ENCODE peak calls at places on chromosomes 12 and 14, in four cellular contexts. A, G, S and H are unnamed samples.

GRCh38 chr14:21326972-21327371 is 47.1 kb downstream of the RPGRIP1 start:
- DNase-seq in A (no peak), G (no peak), S (no peak), H (no peak)

GRCh38 chr14:74913986-74914573 is 9.0 kb downstream of the RPS6KL1 start:
- DNase-seq in A (peak), G (peak), S (no peak), H (peak)

GRCh38 chr14:95480109-95480886 is 36.2 kb downstream of the SYNE3 start:
- DNase-seq in A (no peak), G (no peak), S (no peak), H (no peak)

GRCh38 chr12:54997914-54998507 is 13.4 kb upstream of the TESPA1 start:
- DNase-seq in A (no peak), G (no peak), S (no peak), H (no peak)

GRCh38 chr12:23813206-23813605 is 136.3 kb downstream of the SOX5 start:
- DNase-seq in A (no peak), G (peak), S (no peak), H (no peak)

GRCh38 chr12:98154850-98155249 is 360.5 kb upstream of the TMPO start:
- DNase-seq in A (peak), G (no peak), S (no peak), H (peak)

GRCh38 chr14:71380271-71380670 is 473.0 kb downstream of the PCNX1 start:
- DNase-seq in A (no peak), G (no peak), S (no peak), H (no peak)

GRCh38 chr12:8123124-8123888 is at the start of gene CLEC4A:
- DNase-seq in A (no peak), G (no peak), S (no peak), H (no peak)

GRCh38 chr12:48165089-48166031 is 8.0 kb upstream of the ASB8 start:
- DNase-seq in A (peak), G (peak), S (peak), H (peak)

GRCh38 chr12:21300632-21301031 is 34.1 kb downstream of the SLCO1A2 start:
- DNase-seq in A (no peak), G (no peak), S (no peak), H (no peak)

GRCh38 chr14:54692261-54692861 is 125.4 kb downstream of the SAMD4A start:
- DNase-seq in A (no peak), G (no peak), S (no peak), H (no peak)

GRCh38 chr14:27242874-27243273 is 645.0 kb upstream of the NOVA1 start:
- DNase-seq in A (no peak), G (no peak), S (no peak), H (no peak)

GRCh38 chr14:95609398-95609990 is 74.6 kb downstream of the GLRX5 start:
- DNase-seq in A (peak), G (peak), S (no peak), H (peak)

GRCh38 chr12:66819587-66819986 is 140.7 kb upstream of the GRIP1 start:
- DNase-seq in A (no peak), G (no peak), S (no peak), H (no peak)

GRCh38 chr14:76962303-76962660 is 66.2 kb downstream of the IRF2BPL start:
- DNase-seq in A (no peak), G (peak), S (no peak), H (no peak)

GRCh38 chr12:68189766-68190700 is 30.5 kb upstream of the IFNG start:
- DNase-seq in A (no peak), G (no peak), S (no peak), H (no peak)

GRCh38 chr14:53953002-53953827 is 3.4 kb downstream of the BMP4 start:
- DNase-seq in A (peak), G (peak), S (no peak), H (peak)

GRCh38 chr14:92559486-92559885 is 45.9 kb downstream of the RIN3 start:
- DNase-seq in A (no peak), G (no peak), S (no peak), H (no peak)

DNA sequence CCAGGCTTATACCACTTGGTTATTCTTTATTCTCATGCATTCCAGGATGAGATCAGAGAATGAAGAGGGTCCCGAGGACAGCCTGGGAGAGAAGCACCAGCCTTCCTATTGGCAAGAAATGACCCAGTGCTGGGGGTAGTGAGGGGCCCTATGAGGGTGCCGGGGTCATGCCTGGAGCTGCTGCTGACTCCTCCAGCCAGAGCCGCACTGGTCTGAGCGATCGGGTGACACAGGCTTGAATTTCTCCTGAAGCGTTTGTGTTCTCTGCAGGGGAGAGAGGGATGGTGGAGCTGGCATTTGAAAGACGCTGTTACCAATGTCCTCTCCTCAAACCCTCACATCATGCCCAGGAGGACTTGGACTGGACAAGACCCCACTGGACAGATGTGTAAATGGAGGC is 18.1 kb downstream of the MORN3 start:
- DNase-seq in A (no peak), G (no peak), S (no peak), H (no peak)
- TF ChIP-seq SMC3 in A (no peak), G (no peak), S (no peak), H (no peak)

GRCh38 chr12:130136536-130136935 is 25.7 kb upstream of the FZD10 start:
- DNase-seq in A (no peak), G (no peak), S (no peak), H (no peak)
- TF ChIP-seq NFIC in A (no peak), G (no peak), S (no peak), H (no peak)

DNA sequence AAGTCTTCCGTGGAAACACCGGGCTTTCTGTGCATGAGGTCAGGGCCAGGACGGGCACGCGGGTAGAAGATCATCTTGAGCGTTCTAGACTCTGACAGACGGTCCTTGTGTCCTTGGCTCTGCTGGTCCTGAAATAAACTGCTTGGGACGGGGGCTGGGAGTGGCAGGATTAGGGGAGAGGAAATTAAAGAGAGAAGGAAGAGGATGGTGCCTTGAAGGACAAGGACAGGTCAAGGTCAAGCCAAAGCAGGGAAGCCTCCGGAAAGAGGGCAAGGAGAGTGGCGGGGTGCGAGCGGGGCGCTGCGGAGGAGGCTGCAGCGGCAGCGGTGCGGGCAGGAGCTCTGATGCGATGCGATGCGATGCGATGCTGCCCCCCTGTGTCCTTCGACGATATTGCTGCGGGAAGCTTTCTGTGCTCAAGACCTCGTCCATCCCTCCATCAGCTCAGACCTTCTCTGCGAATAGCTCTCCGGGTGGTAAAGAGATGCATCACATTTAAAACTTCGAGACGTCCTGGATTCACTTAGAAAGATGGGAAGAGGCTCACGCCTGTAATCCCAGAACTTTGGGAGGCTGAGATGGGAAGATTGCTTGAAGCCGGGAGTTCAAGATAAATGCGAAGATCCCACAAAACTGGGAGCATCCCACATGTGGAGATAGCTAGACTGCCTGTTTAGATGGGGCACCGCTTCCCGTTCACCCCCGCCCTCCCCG is 110.1 kb upstream of the TMEM132D start:
- DNase-seq in A (peak), G (peak), S (no peak), H (peak)
- TF ChIP-seq SMC3 in A (peak), G (peak), S (peak), H (peak)

GRCh38 chr12:131860472-131861260 is 32.5 kb downstream of the MMP17 start:
- DNase-seq in A (peak), G (peak), S (no peak), H (peak)
- TF ChIP-seq NFIC in A (peak), G (peak), S (no peak), H (no peak)